ENCODE peak calls at places on chromosome 19, in five cellular contexts. M is neural crest cell, Z is left lung, A is IMR-90, J is Panc1. Q is an unnamed sample.

GRCh38 chr19:13756210-13756609 is 8.1 kb upstream of the MRI1 start:
- DNase-seq in M (no peak), Z (no peak), A (no peak), J (no peak), Q (no peak)

GRCh38 chr19:2356036-2356646 is 3.9 kb upstream of the TMPRSS9 start:
- DNase-seq in M (no peak), Z (no peak), A (no peak), J (no peak), Q (no peak)

GRCh38 chr19:57613941-57614743 is at the start of gene ZNF134:
- DNase-seq in M (peak), Z (peak), A (peak), J (peak), Q (peak)

GRCh38 chr19:55485439-55486011 is 537 bp downstream of the NAT14 start:
- DNase-seq in M (no peak), Z (no peak), A (no peak), J (no peak), Q (no peak)

GRCh38 chr19:50553134-50553703 is 15.0 kb downstream of the LRRC4B start:
- DNase-seq in M (no peak), Z (no peak), A (no peak), J (no peak), Q (no peak)

GRCh38 chr19:16027528-16027927 is 48.8 kb upstream of the TPM4 start:
- DNase-seq in M (no peak), Z (no peak), A (no peak), J (no peak), Q (no peak)

GRCh38 chr19:6536138-6536671 is 5.4 kb downstream of the TNFSF9 start:
- DNase-seq in M (no peak), Z (peak), A (no peak), J (no peak), Q (peak)

GRCh38 chr19:10639836-10640235 is 14.3 kb upstream of the ILF3 start:
- DNase-seq in M (no peak), Z (no peak), A (no peak), J (no peak), Q (no peak)

GRCh38 chr19:18832331-18833140 is 777 bp downstream of the UPF1 start:
- DNase-seq in M (no peak), Z (no peak), A (no peak), J (no peak), Q (peak)

GRCh38 chr19:18449552-18449951 is 11.6 kb upstream of the ISYNA1 start:
- DNase-seq in M (no peak), Z (no peak), A (no peak), J (no peak), Q (no peak)

GRCh38 chr19:5349041-5349440 is 8.4 kb upstream of the PTPRS start:
- DNase-seq in M (no peak), Z (no peak), A (no peak), J (no peak), Q (peak)
- TF ChIP-seq CTCF in M (peak), Z (no peak), A (no peak), J (no peak), Q (no peak)

DNA sequence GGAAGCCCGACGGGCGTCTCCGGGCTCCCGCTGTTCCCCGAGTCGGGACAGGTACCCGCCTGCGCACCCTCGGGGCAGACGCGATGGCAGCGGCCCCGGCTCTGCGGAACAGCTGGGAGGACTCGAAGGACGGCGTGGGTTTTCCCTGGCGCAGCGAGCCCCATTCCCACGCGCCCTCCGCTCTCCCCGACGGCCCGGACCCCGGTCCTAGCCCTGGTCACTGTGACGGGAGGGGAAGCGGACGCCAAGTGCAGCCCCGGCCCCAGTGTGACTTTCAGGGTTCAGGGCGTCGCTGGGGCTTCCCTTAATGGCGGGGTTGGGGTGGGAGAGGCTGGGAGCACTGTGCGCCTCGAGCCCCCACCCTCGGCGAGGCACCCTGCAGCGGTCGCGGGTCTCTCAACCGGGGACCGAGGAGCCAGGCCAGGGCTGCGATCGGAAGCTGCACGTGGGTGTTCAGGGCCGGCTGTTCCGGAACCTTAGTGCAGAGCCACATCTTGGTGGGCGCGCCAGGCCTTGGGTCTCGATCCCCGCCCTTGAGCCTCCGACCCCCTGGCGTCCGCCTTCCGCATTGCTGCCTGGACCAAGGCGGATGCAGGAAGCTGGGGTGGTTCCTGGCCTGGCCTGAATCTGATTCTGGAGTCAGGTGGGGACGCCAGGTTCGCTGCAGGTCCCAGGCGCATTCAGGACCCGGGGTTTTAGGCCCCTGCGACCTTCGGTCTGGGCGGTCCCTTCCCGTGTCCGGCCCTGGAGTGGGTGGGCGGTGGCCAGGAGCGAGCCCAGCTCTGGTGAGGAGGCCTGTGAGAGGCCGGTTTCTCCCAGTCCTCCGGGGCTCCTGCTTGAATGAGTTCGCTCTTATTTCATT is 3.5 kb downstream of the LGALS7B start:
- DNase-seq in M (no peak), Z (no peak), A (no peak), J (no peak), Q (peak)
- TF ChIP-seq CTCF in M (peak), Z (no peak), A (no peak), J (no peak), Q (peak)

GRCh38 chr19:31148671-31149070 is 200.6 kb downstream of the TSHZ3 start:
- DNase-seq in M (no peak), Z (no peak), A (no peak), J (no peak), Q (no peak)
- TF ChIP-seq CTCF in M (no peak), Z (no peak), A (no peak), J (no peak), Q (no peak)

GRCh38 chr19:17259118-17259780 is 5.3 kb downstream of the USHBP1 start:
- DNase-seq in M (no peak), Z (no peak), A (no peak), J (no peak), Q (no peak)

GRCh38 chr19:17259934-17260333 is 4.6 kb downstream of the USHBP1 start:
- DNase-seq in M (no peak), Z (no peak), A (no peak), J (no peak), Q (no peak)

GRCh38 chr19:17262557-17262956 is 2.0 kb downstream of the USHBP1 start:
- DNase-seq in M (no peak), Z (no peak), A (no peak), J (no peak), Q (no peak)

GRCh38 chr19:17263712-17264640 is 569 bp downstream of the USHBP1 start:
- DNase-seq in M (no peak), Z (no peak), A (no peak), J (no peak), Q (no peak)

DNA sequence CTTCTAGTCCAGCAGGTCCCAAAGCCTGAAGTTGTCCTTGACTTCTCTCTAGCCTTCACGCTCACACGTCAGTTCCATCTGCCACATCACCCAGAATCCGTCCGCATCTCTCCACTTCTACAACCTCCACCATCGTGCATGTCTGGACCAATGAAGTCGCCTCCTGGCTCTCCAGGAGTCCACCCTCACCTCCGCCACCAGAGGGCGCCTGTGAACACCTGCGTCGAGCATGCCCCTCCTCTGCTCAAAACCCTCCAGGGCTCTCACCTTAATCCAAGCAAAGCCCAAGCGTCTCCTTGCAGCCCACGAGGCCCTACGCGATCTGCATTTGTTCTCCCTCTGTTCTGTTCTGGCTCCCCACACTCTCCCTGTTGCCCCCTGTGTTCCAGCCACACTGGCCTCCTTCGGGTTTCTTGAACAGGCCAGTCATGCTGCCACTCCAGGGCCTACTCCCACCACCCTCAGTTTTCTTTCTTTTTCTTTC is 3.7 kb downstream of the USHBP1 start:
- DNase-seq in M (peak), Z (peak), A (peak), J (peak), Q (peak)
- TF ChIP-seq CTCF in M (peak), Z (peak), A (peak), J (peak), Q (peak)

DNA sequence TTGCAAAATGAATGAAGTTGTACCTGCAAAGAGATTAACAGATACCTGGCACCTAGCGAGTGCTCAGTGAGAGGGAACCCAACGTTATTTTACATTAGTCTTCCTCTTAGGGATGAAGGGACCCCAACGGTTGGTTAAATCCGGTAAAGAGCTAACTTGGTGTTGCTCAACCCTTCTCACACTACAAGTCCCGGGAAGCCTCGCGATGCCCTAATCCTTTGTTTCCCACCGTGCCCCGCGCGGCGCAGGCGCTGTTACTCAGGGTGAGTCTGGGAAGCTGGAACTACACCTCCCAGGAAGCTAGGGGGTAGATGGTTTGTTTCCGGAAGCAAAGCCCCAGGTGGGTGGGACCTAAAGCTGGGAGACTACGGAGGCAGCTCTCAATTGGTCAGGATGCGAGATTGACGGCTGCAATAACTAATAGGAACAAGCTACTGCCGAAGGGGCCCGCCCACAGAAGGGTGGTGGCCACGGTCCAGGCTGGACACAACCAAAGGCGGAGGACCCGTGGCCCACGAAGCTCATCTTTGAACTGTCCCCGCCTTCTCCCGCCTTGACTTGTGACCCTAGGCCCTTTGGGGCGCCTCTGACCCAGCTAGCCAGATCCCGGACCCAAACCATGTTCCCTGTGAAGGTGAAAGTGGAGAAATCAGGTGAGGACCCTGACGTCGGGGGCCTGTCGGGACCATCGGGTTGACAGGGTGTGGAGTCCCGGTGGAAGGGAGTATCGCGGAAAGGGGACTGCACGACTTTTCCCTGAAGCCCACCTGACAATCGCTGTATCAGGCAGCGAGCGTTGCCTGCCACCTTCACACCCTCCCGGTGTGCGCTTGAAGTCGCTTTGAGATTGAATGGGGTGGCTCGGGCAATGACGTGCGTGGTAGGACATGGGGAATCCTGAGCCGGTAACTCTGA is at the start of gene LIN37:
- DNase-seq in M (peak), Z (peak), A (peak), J (peak), Q (peak)
- TF ChIP-seq CTCF in M (no peak), Z (no peak), A (no peak), J (no peak), Q (no peak)

GRCh38 chr19:29524912-29525870 is 603 bp upstream of the VSTM2B start:
- DNase-seq in M (no peak), Z (no peak), A (no peak), J (no peak), Q (no peak)

GRCh38 chr19:29523568-29523967 is 2.2 kb upstream of the VSTM2B start:
- DNase-seq in M (no peak), Z (no peak), A (no peak), J (no peak), Q (no peak)

GRCh38 chr19:29526730-29527499 is 1.1 kb downstream of the VSTM2B start:
- DNase-seq in M (no peak), Z (no peak), A (no peak), J (no peak), Q (no peak)

GRCh38 chr19:29525901-29526729 is at the start of gene VSTM2B:
- DNase-seq in M (no peak), Z (no peak), A (no peak), J (no peak), Q (no peak)

GRCh38 chr19:29524201-29524911 is 1.4 kb upstream of the VSTM2B start:
- DNase-seq in M (no peak), Z (no peak), A (no peak), J (no peak), Q (no peak)
- TF ChIP-seq CTCF in M (no peak), Z (no peak), A (no peak), J (no peak), Q (no peak)